ENCODE peak calls at places on chromosomes 16 and 17, in six cellular contexts. L is lower leg skin, I is GM23338, A is WERI-Rb-1, E is prostate gland, X is BJ. H is an unnamed sample.

GRCh38 chr17:63189082-63189481 is 223.0 kb downstream of the TANC2 start:
- DNase-seq in L (no peak), E (no peak), X (no peak), A (no peak), I (no peak), H (no peak)

GRCh38 chr17:1228752-1229353 is 41.4 kb upstream of the BHLHA9 start:
- DNase-seq in I (no peak), L (no peak), X (no peak), E (no peak), A (no peak), H (no peak)

GRCh38 chr17:48202945-48203344 is 95.4 kb downstream of the SNX11 start:
- DNase-seq in A (no peak), I (no peak), X (no peak), L (no peak), E (no peak), H (no peak)

GRCh38 chr17:47896672-47897490 is 845 bp downstream of the SP2 start:
- DNase-seq in L (no peak), E (no peak), X (no peak), I (no peak), A (no peak), H (no peak)

GRCh38 chr17:51238253-51238887 is 21.5 kb downstream of the MBTD1 start:
- DNase-seq in L (no peak), I (no peak), A (no peak), X (no peak), E (no peak), H (no peak)

GRCh38 chr17:66805567-66805966 is 29.4 kb upstream of the CACNG5 start:
- DNase-seq in X (no peak), L (no peak), A (no peak), I (no peak), E (no peak), H (no peak)

GRCh38 chr17:43549496-43549895 is 3.4 kb upstream of the ETV4 start:
- DNase-seq in L (no peak), A (no peak), I (peak; percentile 39), X (no peak), E (no peak), H (no peak)

GRCh38 chr17:14359251-14359939 is 58.5 kb downstream of the HS3ST3B1 start:
- DNase-seq in A (peak; percentile 92), L (no peak), E (no peak), I (no peak), X (no peak), H (peak; percentile 81)

GRCh38 chr17:1298616-1299015 is 19.2 kb downstream of the TRARG1 start:
- DNase-seq in X (no peak), I (peak; percentile 79), L (no peak), E (no peak), A (peak; percentile 36), H (no peak)

GRCh38 chr16:56513972-56514371 is 5.9 kb downstream of the BBS2 start:
- DNase-seq in L (no peak), I (peak; percentile 70), X (peak; percentile 15), E (peak; percentile 66), A (peak; percentile 79), H (peak; percentile 21)

GRCh38 chr16:84986102-84986501 is 25.2 kb downstream of the ZDHHC7 start:
- DNase-seq in I (no peak), X (no peak), L (no peak), E (no peak), A (no peak), H (no peak)

GRCh38 chr17:4939554-4939803 is 367 bp downstream of the SLC25A11 start:
- DNase-seq in L (peak; percentile 91), I (peak; percentile 55), X (no peak), E (no peak), A (no peak), H (no peak)

GRCh38 chr17:43475494-43476089 is 8.2 kb upstream of the DHX8 start:
- DNase-seq in X (no peak), L (no peak), E (no peak), A (no peak), I (no peak), H (no peak)

GRCh38 chr17:82228278-82228841 is 482 bp upstream of the SLC16A3 start:
- DNase-seq in L (peak; percentile 89), A (no peak), I (peak; percentile 72), X (no peak), E (no peak), H (peak; percentile 41)

GRCh38 chr16:58022601-58023371 is 2.8 kb upstream of the MMP15 start:
- DNase-seq in I (peak; percentile 29), E (peak; percentile 84), X (no peak), L (no peak), A (no peak), H (no peak)

GRCh38 chr16:79213214-79213613 is 387.3 kb downstream of the MAF start:
- DNase-seq in L (peak; percentile 77), A (no peak), E (no peak), X (no peak), I (no peak), H (no peak)

GRCh38 chr17:31319253-31319661 is 2.2 kb downstream of the EVI2A start:
- DNase-seq in A (no peak), E (no peak), X (no peak), L (no peak), I (no peak), H (peak; percentile 85)

GRCh38 chr16:56115817-56116576 is 75.3 kb upstream of the GNAO1 start:
- DNase-seq in A (no peak), I (peak; percentile 38), E (no peak), L (no peak), X (no peak), H (no peak)

GRCh38 chr16:61148930-61149329 is 887.3 kb downstream of the CDH8 start:
- DNase-seq in X (no peak), I (peak; percentile 28), A (peak; percentile 5), L (no peak), E (no peak), H (no peak)
- TF ChIP-seq CTCF in X (no peak), I (peak; percentile 50), A (peak; percentile 38), L (no peak), E (no peak), H (no peak)

GRCh38 chr16:1494711-1495110 is 1.6 kb downstream of the TELO2 start:
- DNase-seq in I (no peak), E (no peak), X (no peak), A (no peak), L (no peak), H (no peak)
- H3K4me3 ChIP-seq in I (peak overlapping the region; percentile 85), E (peak overlapping the region; percentile 71), X (no peak overlapping the region), A (no peak overlapping the region), L (no peak overlapping the region), H (peak overlapping the region; percentile 80)

GRCh38 chr17:71084219-71084618 is 914.9 kb downstream of the KCNJ2 start:
- DNase-seq in X (no peak), L (no peak), I (peak; percentile 86), A (peak; percentile 82), E (peak; percentile 9), H (no peak)
- TF ChIP-seq CTCF in X (peak; percentile 46), L (no peak), I (peak; percentile 82), A (peak; percentile 82), E (peak; percentile 32), H (peak; percentile 23)

DNA sequence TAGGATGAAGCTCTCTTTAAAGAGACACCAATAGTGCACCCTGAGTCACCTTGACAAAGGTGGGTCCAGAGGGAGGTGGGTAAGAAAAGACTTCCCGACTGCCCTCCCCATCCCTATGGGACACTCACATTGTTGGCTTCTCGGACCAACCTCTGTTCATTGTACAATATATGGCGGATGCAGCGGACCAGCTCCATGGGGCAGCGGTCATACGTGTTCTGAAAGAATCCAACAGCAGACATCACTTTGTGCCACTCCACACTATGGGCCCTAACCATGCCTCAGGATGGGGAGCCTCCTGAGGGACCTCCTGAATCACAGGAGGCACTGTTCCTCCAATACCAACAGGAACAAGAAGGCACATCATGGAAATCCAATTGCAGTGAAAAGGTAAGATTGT is 30.4 kb upstream of the GHDC start:
- DNase-seq in L (peak; percentile 54), E (no peak), I (no peak), X (no peak), A (no peak), H (no peak)
- H3K4me3 ChIP-seq in L (no peak overlapping the region), E (no peak overlapping the region), I (no peak overlapping the region), X (no peak overlapping the region), A (no peak overlapping the region), H (no peak overlapping the region)

GRCh38 chr16:50644730-50645129 is 36.4 kb downstream of the SNX20 start:
- DNase-seq in E (no peak), I (peak; percentile 36), L (no peak), X (no peak), A (peak; percentile 55), H (no peak)
- TF ChIP-seq CTCF in E (peak; percentile 30), I (peak; percentile 63), L (no peak), X (peak; percentile 25), A (peak; percentile 71), H (peak; percentile 59)

GRCh38 chr16:14286381-14287230 is 215.5 kb downstream of the MRTFB start:
- DNase-seq in L (no peak), X (no peak), A (no peak), I (peak; percentile 77), E (no peak), H (peak; percentile 68)
- H3K4me3 ChIP-seq in L (no peak overlapping the region), X (peak overlapping the region; percentile 90), A (peak overlapping the region; percentile 41), I (peak overlapping the region; percentile 95), E (peak overlapping the region; percentile 79), H (peak overlapping the region; percentile 50)